ENCODE peak calls at places on chromosome 18, in seven cellular contexts. I is neuronal stem cell, S is PC-9, K is astrocyte, X is GM23338, N is fibroblast of lung, O is OCI-LY7. U is an unnamed sample.

GRCh38 chr18:59899298-59900221 is at the start of gene PMAIP1:
- DNase-seq in N (peak; percentile 92), K (peak; percentile 89), O (peak; percentile 81), S (peak; percentile 88), I (peak; percentile 88), X (peak; percentile 93), U (peak; percentile 93)

GRCh38 chr18:58755304-58756010 is 84.2 kb downstream of the MALT1 start:
- DNase-seq in I (no peak), K (no peak), O (no peak), S (no peak), X (no peak), N (no peak), U (no peak)

GRCh38 chr18:7904529-7904928 is 337.4 kb downstream of the PTPRM start:
- DNase-seq in O (no peak), S (no peak), N (peak; percentile 80), K (peak; percentile 78), X (no peak), I (no peak), U (no peak)

GRCh38 chr18:23471486-23471885 is 18.4 kb downstream of the RIOK3 start:
- DNase-seq in N (no peak), I (no peak), X (no peak), K (no peak), S (no peak), O (no peak), U (no peak)

GRCh38 chr18:53496028-53496427 is 728.4 kb downstream of the MBD2 start:
- DNase-seq in N (no peak), K (no peak), S (no peak), O (no peak), X (no peak), I (no peak), U (no peak)

GRCh38 chr18:44098551-44099098 is 582.1 kb upstream of the SETBP1 start:
- DNase-seq in N (peak; percentile 50), O (no peak), I (no peak), K (peak; percentile 31), X (peak; percentile 59), S (peak; percentile 25), U (peak; percentile 39)

GRCh38 chr18:46732801-46733200 is 24.1 kb downstream of the ST8SIA5 start:
- DNase-seq in X (no peak), K (no peak), O (no peak), I (no peak), S (no peak), N (no peak), U (no peak)

GRCh38 chr18:13625843-13626543 is 100.4 kb downstream of the FAM210A start:
- DNase-seq in O (no peak), S (no peak), N (no peak), I (no peak), K (no peak), X (no peak), U (no peak)

GRCh38 chr18:48375150-48375790 is 33.9 kb downstream of the ZBTB7C start:
- DNase-seq in I (no peak), X (no peak), S (no peak), N (no peak), K (no peak), O (no peak), U (no peak)

GRCh38 chr18:56516769-56517168 is 121.6 kb downstream of the TXNL1 start:
- DNase-seq in K (peak; percentile 92), N (peak; percentile 93), I (no peak), S (no peak), O (no peak), X (no peak), U (no peak)

GRCh38 chr18:76895498-76895897 is 73.1 kb downstream of the ZNF236 start:
- DNase-seq in X (no peak), I (no peak), S (no peak), K (no peak), O (no peak), N (no peak), U (no peak)

GRCh38 chr18:30987479-30988241 is 54.9 kb downstream of the DSC3 start:
- DNase-seq in S (peak; percentile 79), O (no peak), N (peak; percentile 19), X (no peak), K (peak; percentile 5), I (no peak), U (no peak)

GRCh38 chr18:23982154-23983071 is 32.1 kb upstream of the TTC39C start:
- DNase-seq in I (no peak), O (no peak), N (peak; percentile 80), X (peak; percentile 17), S (no peak), K (peak; percentile 73), U (peak; percentile 30)

GRCh38 chr18:9711361-9712129 is 3.4 kb downstream of the RAB31 start:
- DNase-seq in X (no peak), K (no peak), I (no peak), O (no peak), N (no peak), S (no peak), U (no peak)

GRCh38 chr18:3456686-3457069 is 6.7 kb downstream of the TGIF1 start:
- DNase-seq in I (no peak), X (no peak), S (no peak), N (no peak), K (no peak), O (no peak), U (no peak)

GRCh38 chr18:23422751-23423418 is 30.2 kb upstream of the RIOK3 start:
- DNase-seq in N (peak; percentile 54), S (peak; percentile 88), I (no peak), O (peak; percentile 87), K (peak; percentile 34), X (no peak), U (no peak)

GRCh38 chr18:46625069-46625468 is 32.0 kb downstream of the LOXHD1 start:
- DNase-seq in N (no peak), I (no peak), S (no peak), X (no peak), K (no peak), O (no peak), U (no peak)

GRCh38 chr18:23281626-23282436 is 146.5 kb downstream of the CABLES1 start:
- DNase-seq in X (peak; percentile 45), S (peak; percentile 55), K (no peak), I (no peak), N (peak; percentile 61), O (no peak), U (no peak)

GRCh38 chr18:24362757-24363156 is 34.9 kb downstream of the OSBPL1A start:
- DNase-seq in K (no peak), X (no peak), O (no peak), S (peak; percentile 52), I (no peak), N (peak; percentile 24), U (no peak)

GRCh38 chr18:36499938-36500337 is 202.4 kb downstream of the FHOD3 start:
- DNase-seq in O (no peak), X (no peak), I (no peak), N (peak; percentile 69), K (peak; percentile 60), S (no peak), U (no peak)

GRCh38 chr18:23897733-23898132 is 116.8 kb upstream of the TTC39C start:
- DNase-seq in N (no peak), X (no peak), S (no peak), K (no peak), O (no peak), I (no peak), U (no peak)

GRCh38 chr18:69838003-69838402 is 109.7 kb downstream of the CD226 start:
- DNase-seq in K (no peak), I (no peak), X (no peak), O (no peak), N (no peak), S (no peak), U (no peak)

GRCh38 chr18:71105078-71105819 is 816.4 kb downstream of the SOCS6 start:
- DNase-seq in N (peak; percentile 74), I (no peak), O (no peak), S (no peak), K (peak; percentile 62), X (no peak), U (peak; percentile 16)
- H2AFZ ChIP-seq in N (peak overlapping the region; percentile 70), I (no peak overlapping the region), O (no peak overlapping the region), S (peak overlapping the region; percentile 72), K (peak overlapping the region; percentile 86), X (no peak overlapping the region), U (no peak overlapping the region)

GRCh38 chr18:49788327-49788908 is 24.9 kb downstream of the ACAA2 start:
- DNase-seq in S (no peak), N (peak; percentile 39), K (peak; percentile 25), X (no peak), O (no peak), I (no peak), U (no peak)
- H3K4me2 ChIP-seq in S (peak overlapping the region; percentile 60), N (peak overlapping the region; percentile 95), K (peak overlapping the region; percentile 83), X (no peak overlapping the region), O (no peak overlapping the region), I (no peak overlapping the region), U (no peak overlapping the region)

GRCh38 chr18:26976206-26976605 is 110.7 kb upstream of the AQP4 start:
- DNase-seq in K (no peak), I (no peak), S (no peak), N (no peak), O (no peak), X (no peak), U (no peak)

GRCh38 chr18:26977791-26978190 is 112.3 kb upstream of the AQP4 start:
- DNase-seq in O (peak; percentile 34), I (no peak), S (no peak), X (no peak), N (no peak), K (no peak), U (no peak)

GRCh38 chr18:26978812-26979341 is 113.4 kb upstream of the AQP4 start:
- DNase-seq in I (no peak), O (peak; percentile 77), X (no peak), S (no peak), K (no peak), N (no peak), U (no peak)

DNA sequence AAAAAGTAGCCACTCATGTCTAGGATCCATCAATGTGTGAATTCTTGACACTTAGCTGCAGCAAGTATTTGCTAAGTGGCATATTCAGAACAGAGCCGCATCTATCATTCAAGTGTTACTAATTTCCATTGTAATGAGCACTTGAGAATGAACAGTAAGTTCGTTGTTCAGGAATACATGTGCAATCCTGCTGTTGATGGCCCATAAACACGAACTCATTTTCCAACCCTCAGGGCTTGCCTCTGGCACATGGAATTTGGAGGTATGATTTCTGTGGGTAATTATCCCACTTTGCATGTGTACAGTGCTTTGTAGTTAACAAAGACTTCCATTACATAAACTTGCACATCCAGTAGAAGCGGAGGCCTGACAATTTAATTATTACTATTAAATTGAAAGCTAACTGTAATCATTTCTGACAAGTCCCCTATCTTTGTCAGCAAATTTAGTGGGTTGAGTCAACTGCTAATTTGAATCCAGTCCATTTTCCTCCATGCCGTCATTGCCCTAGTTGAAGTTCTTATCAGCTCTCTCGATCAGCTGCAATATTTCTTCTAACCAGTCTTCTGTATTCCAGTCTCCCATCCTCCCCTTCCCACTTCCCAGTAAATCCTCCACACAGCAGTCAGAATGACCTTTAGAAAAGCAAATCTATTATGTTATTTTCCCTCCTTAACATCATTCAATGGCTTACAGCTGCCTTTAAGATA is 116.0 kb upstream of the AQP4 start:
- DNase-seq in N (no peak), I (no peak), S (no peak), K (no peak), X (no peak), O (no peak), U (no peak)
- H2AFZ ChIP-seq in N (no peak overlapping the region), I (no peak overlapping the region), S (no peak overlapping the region), K (no peak overlapping the region), X (no peak overlapping the region), O (no peak overlapping the region), U (peak overlapping the region; percentile 71)

DNA sequence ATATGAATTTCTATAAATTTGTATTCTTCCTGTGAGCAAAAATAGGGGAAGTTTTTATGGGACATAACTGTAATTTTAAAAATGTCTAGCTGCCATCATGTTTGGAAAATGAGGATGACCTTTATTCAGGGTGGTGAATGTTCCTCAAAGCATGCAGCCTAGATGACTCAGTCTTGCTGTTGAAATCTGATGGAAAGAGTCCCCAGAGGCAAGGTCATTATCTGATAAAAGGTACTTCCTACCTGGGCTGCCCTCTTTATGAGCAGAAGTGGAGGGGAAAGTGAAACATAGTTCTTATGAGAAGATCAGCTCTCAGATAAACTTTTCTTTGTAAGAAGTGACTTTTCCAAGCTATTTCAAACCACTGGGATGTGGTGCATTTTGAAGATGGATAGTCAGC is 1144.7 kb upstream of the PIK3C3 start:
- DNase-seq in O (no peak), K (no peak), N (peak; percentile 19), I (no peak), S (peak; percentile 1), X (no peak), U (no peak)
- H3K4me2 ChIP-seq in O (no peak overlapping the region), K (no peak overlapping the region), N (no peak overlapping the region), I (no peak overlapping the region), S (peak overlapping the region; percentile 8), X (no peak overlapping the region), U (no peak overlapping the region)

U was measured in neural progenitor cell.